ENCODE peak calls at places on chromosomes 2 and 18, in seven cellular contexts. N is A549, J is cardiac fibroblast, R is heart right ventricle, P is lower lobe of right lung, W is AG09309, X is epithelial cell of esophagus. K is an unnamed sample.

GRCh38 chr2:50515638-50516037 is 516.3 kb downstream of the NRXN1 start:
- DNase-seq in J (no peak), P (no peak), W (no peak), N (no peak), X (peak), R (no peak), K (no peak)

GRCh38 chr2:170694316-170694715 is 20.8 kb upstream of the SP5 start:
- DNase-seq in R (no peak), N (no peak), W (no peak), J (no peak), P (no peak), X (no peak), K (no peak)

GRCh38 chr2:114929225-114929624 is 486.8 kb downstream of the DPP10 start:
- DNase-seq in J (no peak), N (no peak), W (no peak), R (no peak), X (no peak), P (no peak), K (no peak)

GRCh38 chr2:112725545-112726457 is 5.0 kb downstream of the NT5DC4 start:
- DNase-seq in X (peak), R (no peak), W (no peak), J (no peak), P (no peak), N (no peak), K (no peak)

GRCh38 chr2:170142502-170142901 is 35.4 kb upstream of the MYO3B start:
- DNase-seq in J (no peak), P (no peak), X (no peak), R (no peak), N (no peak), W (no peak), K (no peak)

GRCh38 chr2:226063704-226064390 is 664.3 kb downstream of the NYAP2 start:
- DNase-seq in J (no peak), W (peak), N (no peak), X (peak), R (no peak), P (no peak), K (no peak)

GRCh38 chr2:6556755-6557154 is 309.0 kb downstream of the CMPK2 start:
- DNase-seq in W (no peak), P (no peak), N (no peak), J (peak), X (peak), R (no peak), K (no peak)

GRCh38 chr2:128607981-128608506 is 289.4 kb upstream of the HS6ST1 start:
- DNase-seq in X (no peak), P (peak), W (no peak), J (no peak), R (no peak), N (no peak), K (no peak)

GRCh38 chr2:220215785-220216184 is 588.4 kb downstream of the SLC4A3 start:
- DNase-seq in J (no peak), N (no peak), X (no peak), P (no peak), W (no peak), R (no peak), K (no peak)

GRCh38 chr2:3114406-3115185 is 263.0 kb downstream of the EIPR1 start:
- DNase-seq in J (no peak), W (no peak), X (no peak), N (no peak), R (no peak), P (no peak), K (no peak)

GRCh38 chr2:69973335-69973735 is 11.9 kb upstream of the ASPRV1 start:
- DNase-seq in W (peak), R (no peak), J (peak), N (no peak), X (no peak), P (peak), K (no peak)

GRCh38 chr2:166092889-166093288 is 34.9 kb downstream of the SCN1A start:
- DNase-seq in X (peak), N (no peak), W (no peak), J (peak), P (no peak), R (no peak), K (no peak)

GRCh38 chr2:102120261-102121259 is 22.0 kb upstream of the IL1R1 start:
- DNase-seq in J (peak), N (no peak), W (no peak), P (no peak), R (no peak), X (no peak), K (no peak)

GRCh38 chr2:239721531-239721930 is 303.6 kb downstream of the NDUFA10 start:
- DNase-seq in N (no peak), R (no peak), X (no peak), W (no peak), J (no peak), P (peak), K (no peak)

GRCh38 chr18:3511980-3512379 is 62.0 kb downstream of the TGIF1 start:
- DNase-seq in P (no peak), J (peak), N (no peak), X (peak), W (peak), R (no peak), K (no peak)

GRCh38 chr2:88059979-88060906 is 4.7 kb upstream of the KRCC1 start:
- DNase-seq in P (no peak), W (no peak), R (no peak), J (peak), N (peak), X (peak), K (no peak)

GRCh38 chr2:70069049-70069448 is 18.2 kb upstream of the PCBP1 start:
- DNase-seq in N (no peak), X (peak), J (no peak), R (no peak), P (no peak), W (no peak), K (peak)

GRCh38 chr2:199370150-199370780 is 87.5 kb downstream of the SATB2 start:
- DNase-seq in N (no peak), P (no peak), J (no peak), W (peak), X (no peak), R (no peak), K (no peak)

GRCh38 chr18:48571619-48572384 is 33.0 kb downstream of the CTIF start:
- DNase-seq in N (no peak), R (no peak), X (no peak), P (no peak), W (no peak), J (peak), K (no peak)

GRCh38 chr2:56749152-56749752 is 565.5 kb downstream of the CCDC85A start:
- DNase-seq in X (peak), R (no peak), J (peak), P (no peak), N (peak), W (no peak), K (no peak)

GRCh38 chr2:208189782-208190181 is at the start of gene C2orf80:
- DNase-seq in P (no peak), W (no peak), J (no peak), X (no peak), R (no peak), N (no peak), K (no peak)

GRCh38 chr2:192578780-192579179 is 384.0 kb upstream of the TMEFF2 start:
- DNase-seq in X (peak), J (no peak), P (no peak), R (no peak), N (no peak), W (no peak), K (no peak)

GRCh38 chr2:3827673-3828575 is 124.5 kb downstream of the DCDC2C start:
- DNase-seq in X (peak), R (no peak), J (peak), W (no peak), P (no peak), N (peak), K (no peak)

GRCh38 chr2:191020742-191021381 is 6.9 kb upstream of the STAT1 start:
- DNase-seq in N (peak), W (peak), X (peak), R (no peak), J (peak), P (no peak), K (peak)

GRCh38 chr18:77004555-77005380 is 127.8 kb downstream of the MBP start:
- DNase-seq in J (no peak), N (no peak), R (no peak), W (no peak), P (peak), X (no peak), K (no peak)

GRCh38 chr2:68686178-68686577 is 42.8 kb downstream of the PROKR1 start:
- DNase-seq in R (no peak), P (no peak), X (no peak), J (no peak), W (no peak), N (no peak), K (no peak)

GRCh38 chr18:658947-659533 is 1.6 kb downstream of the TYMS start:
- DNase-seq in J (no peak), N (no peak), R (no peak), X (no peak), P (no peak), W (no peak), K (no peak)

GRCh38 chr2:64594563-64594989 is 59.1 kb downstream of the SERTAD2 start:
- DNase-seq in X (peak), P (no peak), R (no peak), W (peak), N (no peak), J (no peak), K (no peak)

GRCh38 chr2:85255456-85255812 is 72.4 kb downstream of the TGOLN2 start:
- DNase-seq in N (no peak), J (no peak), W (no peak), R (no peak), P (no peak), X (no peak), K (no peak)

GRCh38 chr2:191234456-191234855 is 10.7 kb upstream of the MYO1B start:
- DNase-seq in P (no peak), X (no peak), J (no peak), N (no peak), W (no peak), R (no peak), K (no peak)

GRCh38 chr2:47086054-47086471 is 69.0 kb downstream of the STPG4 start:
- DNase-seq in N (no peak), R (no peak), W (no peak), P (no peak), J (no peak), X (no peak), K (no peak)

GRCh38 chr2:221135699-221136098 is 436.4 kb downstream of the EPHA4 start:
- DNase-seq in J (no peak), N (no peak), P (no peak), W (no peak), R (no peak), X (no peak), K (no peak)

GRCh38 chr2:54122939-54123338 is 7.5 kb downstream of the ACYP2 start:
- DNase-seq in P (no peak), X (peak), J (peak), R (no peak), N (peak), W (peak), K (peak)
- H3K4me3 ChIP-seq in P (no peak), X (no peak), J (no peak), R (peak), N (no peak), W (no peak), K (no peak)

GRCh38 chr2:71605173-71605641 is 151.8 kb downstream of the DYSF start:
- DNase-seq in N (no peak), R (no peak), X (no peak), J (peak), P (peak), W (no peak), K (peak)

GRCh38 chr2:71607490-71607889 is 154.1 kb downstream of the DYSF start:
- DNase-seq in X (no peak), J (no peak), W (no peak), N (no peak), R (no peak), P (peak), K (no peak)

GRCh38 chr2:71604709-71605085 is 151.3 kb downstream of the DYSF start:
- DNase-seq in P (no peak), J (no peak), W (no peak), N (no peak), R (no peak), X (no peak), K (peak)

GRCh38 chr2:71605781-71606241 is 152.4 kb downstream of the DYSF start:
- DNase-seq in R (no peak), N (no peak), W (no peak), J (no peak), P (peak), X (no peak), K (peak)

DNA sequence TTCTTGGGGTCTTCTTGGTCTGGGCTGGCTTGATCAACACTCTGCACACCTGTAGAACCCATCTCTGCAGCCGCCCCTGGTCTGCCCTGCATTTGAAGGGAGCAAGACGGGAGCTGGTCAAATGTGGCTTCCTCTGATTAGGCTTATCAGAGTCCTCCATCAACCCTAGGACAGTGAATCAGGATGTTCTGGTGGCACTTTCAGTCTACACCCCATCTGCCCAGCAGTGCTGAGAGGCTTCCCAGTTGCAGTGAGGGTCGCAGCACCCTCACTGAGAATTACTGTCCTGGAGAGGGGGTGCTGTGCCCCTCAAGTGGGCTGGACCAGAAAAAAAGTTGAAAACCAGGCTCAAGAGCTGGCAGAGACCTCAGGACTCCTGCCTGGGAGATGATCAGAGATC is 152.9 kb downstream of the DYSF start:
- DNase-seq in X (no peak), R (no peak), P (peak), J (no peak), N (no peak), W (no peak), K (no peak)
- H3K4me3 ChIP-seq in X (no peak), R (no peak), P (no peak), J (no peak), N (no peak), W (no peak), K (no peak)

DNA sequence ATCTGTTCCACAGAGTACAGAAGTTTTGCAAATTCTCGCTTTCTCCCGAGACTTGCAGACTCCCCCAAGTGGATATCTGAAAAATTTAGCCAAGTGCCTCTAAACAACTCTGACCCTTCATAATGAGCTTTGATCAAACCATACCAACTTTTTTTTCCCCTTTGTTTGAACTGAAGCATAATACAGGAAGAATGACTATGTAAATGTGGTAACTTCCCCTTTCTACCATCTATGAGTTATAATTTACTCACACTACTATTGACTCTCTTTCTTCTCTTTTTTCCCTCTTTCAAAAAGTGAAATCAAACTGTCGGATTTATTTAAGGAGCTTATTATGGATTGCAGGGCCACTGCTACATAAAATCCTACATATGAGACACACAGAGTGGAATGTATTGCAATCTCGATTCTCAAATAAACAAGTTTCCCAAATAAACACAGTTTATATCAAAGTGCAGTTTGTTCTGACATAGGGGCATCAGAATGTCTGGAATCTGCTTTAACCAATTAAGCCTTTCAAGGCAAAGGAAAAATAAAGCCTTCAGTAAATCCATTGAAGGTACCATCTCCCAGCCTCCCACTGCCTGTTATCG is 1.4 kb upstream of the ZNF804A start:
- DNase-seq in N (no peak), J (peak), P (no peak), X (peak), R (no peak), W (peak), K (no peak)
- H3K4me3 ChIP-seq in N (peak), J (peak), P (peak), X (no peak), R (no peak), W (peak), K (peak)

GRCh38 chr18:55202232-55202917 is 243.1 kb upstream of the CCDC68 start:
- DNase-seq in R (no peak), X (no peak), J (no peak), N (no peak), W (no peak), P (no peak), K (no peak)

GRCh38 chr18:55195863-55196262 is 236.6 kb upstream of the CCDC68 start:
- DNase-seq in W (no peak), N (no peak), X (no peak), P (no peak), J (no peak), R (no peak), K (no peak)

DNA sequence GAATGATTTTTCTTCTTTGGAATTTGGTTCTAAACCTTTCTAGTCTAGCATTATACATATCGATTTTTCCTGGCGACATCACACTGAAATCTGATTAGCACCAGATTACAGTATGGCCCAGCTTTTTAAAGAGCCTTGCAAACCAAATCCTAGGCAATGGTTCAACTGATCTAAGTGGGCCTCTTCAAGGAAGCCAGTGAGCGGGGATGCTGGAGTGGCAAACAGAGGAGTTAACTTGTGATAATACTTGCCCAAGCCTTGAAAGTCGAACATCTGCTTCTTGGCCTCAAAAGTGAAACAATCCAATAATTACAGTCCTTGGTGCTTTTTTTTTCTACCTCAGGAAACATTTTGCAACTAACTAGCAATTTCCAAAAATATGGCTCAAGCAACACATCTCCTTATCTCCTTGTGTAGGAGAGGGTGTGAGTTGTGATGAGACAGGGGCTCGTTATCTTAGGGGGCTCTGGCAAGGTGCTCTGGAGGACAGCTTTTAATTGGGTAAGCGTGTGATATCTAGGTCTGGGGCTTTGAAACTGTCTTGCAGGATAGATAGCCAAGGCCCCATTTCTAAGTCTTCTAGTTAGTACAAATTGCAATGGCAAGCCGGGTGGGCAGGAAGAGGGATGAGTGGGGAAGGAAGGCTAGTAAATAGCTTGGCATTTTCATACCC is 240.2 kb upstream of the CCDC68 start:
- DNase-seq in R (no peak), P (no peak), X (no peak), J (peak), N (no peak), W (no peak), K (no peak)
- H3K4me3 ChIP-seq in R (no peak), P (no peak), X (no peak), J (no peak), N (no peak), W (no peak), K (no peak)

DNA sequence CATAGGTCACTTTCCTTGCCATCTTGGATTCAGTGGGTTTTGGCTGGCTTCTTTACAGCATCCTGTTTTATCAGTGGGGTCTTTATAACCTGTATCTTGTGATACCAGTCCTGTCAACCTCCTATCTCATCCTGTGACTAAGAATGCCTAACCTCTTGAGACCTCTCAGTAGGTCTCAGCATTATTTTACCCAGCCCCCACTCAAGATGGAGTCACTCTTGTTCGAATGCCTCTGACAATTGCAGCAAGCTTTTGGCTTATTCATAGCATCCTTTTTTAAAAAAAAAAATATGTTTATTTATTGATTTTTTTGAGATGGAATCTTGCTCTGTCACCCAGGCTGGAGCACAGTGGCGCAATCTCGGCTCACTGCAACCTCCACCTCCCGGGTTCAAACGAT is 24.7 kb upstream of the IGFBP2 start:
- DNase-seq in W (no peak), R (no peak), X (no peak), P (no peak), J (no peak), N (no peak), K (no peak)
- H3K4me3 ChIP-seq in W (no peak), R (no peak), X (no peak), P (no peak), J (no peak), N (no peak), K (no peak)

GRCh38 chr2:235868224-235868623 is 300.0 kb downstream of the GBX2 start:
- DNase-seq in W (no peak), X (no peak), P (no peak), N (no peak), R (no peak), J (peak), K (peak)
- H3K4me3 ChIP-seq in W (no peak), X (no peak), P (no peak), N (no peak), R (no peak), J (no peak), K (no peak)